ENCODE peak calls at places on chromosomes 7 and 10, in six cellular contexts. N is astrocyte of the spinal cord; G is ELF-1; K is activated CD4-positive, alpha-beta T cell treated with anti-CD3 and anti-CD28 coated beads for 48 hours; Q is GM06990; H is EH. D is an unnamed sample.
A peak's percentile ranks its signal among the peaks of the same experiment; 100 is the strongest.

GRCh38 chr7:92159-92767 is 100.1 kb upstream of the FAM20C start:
- DNase-seq in Q (no peak), H (no peak), N (no peak), G (no peak), K (no peak), D (peak; percentile 62)

GRCh38 chr10:47379901-47380300 is 4.2 kb downstream of the ZNF488 start:
- DNase-seq in N (no peak), G (no peak), Q (no peak), H (no peak), K (no peak), D (no peak)

GRCh38 chr10:131737543-131738395 is 163.0 kb upstream of the PPP2R2D start:
- DNase-seq in H (no peak), N (no peak), Q (no peak), K (no peak), G (no peak), D (no peak)

GRCh38 chr7:8147004-8147403 is 115.0 kb downstream of the ICA1 start:
- DNase-seq in G (peak; percentile 55), N (no peak), K (no peak), H (no peak), Q (no peak), D (peak; percentile 73)

GRCh38 chr7:4575254-4575653 is 106.8 kb upstream of the FOXK1 start:
- DNase-seq in Q (no peak), N (no peak), H (no peak), K (no peak), G (no peak), D (no peak)

GRCh38 chr10:132138133-132138532 is 48.6 kb upstream of the DPYSL4 start:
- DNase-seq in G (no peak), K (no peak), H (no peak), Q (no peak), N (no peak), D (no peak)

GRCh38 chr7:89182116-89182515 is 386.6 kb upstream of the TEX47 start:
- DNase-seq in G (no peak), H (no peak), K (no peak), N (no peak), Q (no peak), D (no peak)

GRCh38 chr10:79311581-79312407 is 35.5 kb upstream of the PPIF start:
- DNase-seq in H (no peak), K (no peak), N (no peak), G (no peak), Q (no peak), D (no peak)

GRCh38 chr7:2072042-2072441 is 160.7 kb downstream of the MAD1L1 start:
- DNase-seq in H (no peak), N (no peak), K (no peak), Q (peak; percentile 55), G (no peak), D (no peak)

D was measured in DMS79 treated with DMSO at 0.1 percent for 48 hours.